ENCODE peak calls at places on chromosomes 2 and 18, in seven cellular contexts. H is Calu3; I is lung; W is CD4-positive, alpha-beta T cell; V is HFF-Myc; P is stomach; Z is HL-60. X is an unnamed sample.

GRCh38 chr2:67479256-67479655 is 82.1 kb downstream of the ETAA1 start:
- DNase-seq in H (no peak), I (no peak), P (no peak), W (no peak), Z (no peak), V (no peak), X (no peak)

GRCh38 chr2:68466361-68466777 is 725 bp downstream of the FBXO48 start:
- DNase-seq in P (no peak), I (no peak), H (peak), V (no peak), W (peak), Z (peak), X (no peak)

GRCh38 chr2:140085674-140086073 is 1305.5 kb upstream of the NXPH2 start:
- DNase-seq in Z (no peak), H (no peak), V (no peak), I (no peak), W (no peak), P (no peak), X (no peak)

GRCh38 chr2:140600116-140600515 is 1530.7 kb downstream of the LRP1B start:
- DNase-seq in I (no peak), Z (no peak), V (no peak), P (no peak), W (no peak), H (no peak), X (no peak)

GRCh38 chr2:133633851-133634250 is 65.6 kb upstream of the NCKAP5 start:
- DNase-seq in I (no peak), H (no peak), Z (no peak), P (no peak), V (no peak), W (no peak), X (no peak)

GRCh38 chr2:241063587-241063986 is 38.5 kb downstream of the MTERF4 start:
- DNase-seq in W (no peak), V (no peak), Z (no peak), H (peak), P (no peak), I (peak), X (peak)

GRCh38 chr18:44153976-44154375 is 526.7 kb upstream of the SETBP1 start:
- DNase-seq in H (peak), W (no peak), V (no peak), Z (no peak), P (no peak), I (no peak), X (no peak)

GRCh38 chr18:57446322-57446721 is 11.1 kb downstream of the ONECUT2 start:
- DNase-seq in Z (no peak), V (no peak), W (no peak), H (peak), P (no peak), I (no peak), X (peak)

GRCh38 chr2:102238039-102238756 is 51.4 kb downstream of the IL1RL2 start:
- DNase-seq in H (peak), W (no peak), V (peak), Z (no peak), P (no peak), I (no peak), X (no peak)

GRCh38 chr2:118459425-118459824 is 371.2 kb downstream of the INSIG2 start:
- DNase-seq in P (no peak), W (no peak), I (no peak), H (no peak), V (no peak), Z (no peak), X (no peak)
- TF ChIP-seq CTCF in P (no peak), W (no peak), I (no peak), H (no peak), V (no peak), Z (no peak), X (no peak)

GRCh38 chr2:96926791-96927190 is 56.9 kb upstream of the SEMA4C start:
- DNase-seq in Z (no peak), H (no peak), W (no peak), I (no peak), V (no peak), P (no peak), X (no peak)

GRCh38 chr2:96926236-96926635 is 56.4 kb upstream of the SEMA4C start:
- DNase-seq in V (no peak), Z (no peak), W (no peak), H (no peak), P (no peak), I (no peak), X (no peak)

GRCh38 chr2:96929245-96929925 is 57.0 kb downstream of the FAM178B start:
- DNase-seq in W (no peak), V (no peak), P (no peak), Z (no peak), I (no peak), H (no peak), X (no peak)

GRCh38 chr2:96928277-96928781 is 58.1 kb downstream of the FAM178B start:
- DNase-seq in W (no peak), V (no peak), H (no peak), I (no peak), Z (no peak), P (no peak), X (no peak)

DNA sequence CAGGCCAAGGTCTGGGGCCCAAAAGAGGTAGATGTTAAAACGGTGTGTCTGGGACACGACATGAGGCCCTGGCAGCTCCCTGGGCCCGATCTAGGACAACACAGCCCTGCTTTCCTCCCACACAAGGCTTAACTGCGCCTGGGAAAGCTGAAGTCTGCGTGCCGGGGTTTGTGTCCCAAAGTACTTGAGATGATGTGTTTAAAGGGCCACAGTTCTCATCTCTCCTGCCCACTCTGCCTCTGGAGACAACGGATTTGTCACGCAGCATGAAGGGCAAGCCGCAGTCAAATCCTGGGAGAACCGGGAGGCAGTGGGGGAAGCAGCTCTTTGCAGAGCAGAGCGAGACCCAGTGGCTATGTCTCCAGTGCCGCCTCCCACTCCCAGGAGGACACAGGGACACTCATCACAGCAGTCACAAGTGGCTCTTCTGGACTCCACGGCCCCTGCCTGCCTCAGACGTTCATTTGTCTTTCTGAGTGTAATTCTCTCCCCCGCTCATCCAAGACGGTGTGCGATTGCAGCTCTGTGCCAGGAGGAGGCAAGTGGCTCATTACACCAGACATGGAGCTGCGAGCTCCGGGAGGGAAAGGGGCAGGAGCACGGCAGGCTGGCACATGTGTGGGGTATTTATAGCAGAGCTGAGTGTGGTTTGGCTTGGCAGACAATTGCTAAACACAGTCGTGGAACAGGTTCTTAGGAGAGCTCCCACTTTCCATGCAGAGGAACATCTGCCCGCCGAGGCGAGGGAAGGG is 57.7 kb upstream of the SEMA4C start:
- DNase-seq in I (peak), Z (no peak), W (no peak), H (no peak), P (peak), V (no peak), X (no peak)
- TF ChIP-seq CTCF in I (no peak), Z (no peak), W (no peak), H (no peak), P (no peak), V (no peak), X (no peak)

GRCh38 chr2:142983174-142983573 is 105.7 kb downstream of the KYNU start:
- DNase-seq in H (no peak), Z (no peak), W (no peak), I (no peak), V (no peak), P (no peak), X (no peak)

GRCh38 chr2:142980246-142981068 is 103.0 kb downstream of the KYNU start:
- DNase-seq in P (no peak), V (no peak), Z (no peak), W (no peak), I (no peak), H (peak), X (no peak)

GRCh38 chr2:142975239-142975638 is 97.8 kb downstream of the KYNU start:
- DNase-seq in P (no peak), Z (no peak), V (no peak), H (no peak), I (no peak), W (no peak), X (no peak)

GRCh38 chr2:142984657-142985056 is 107.2 kb downstream of the KYNU start:
- DNase-seq in Z (no peak), W (no peak), H (no peak), P (no peak), V (no peak), I (no peak), X (no peak)

DNA sequence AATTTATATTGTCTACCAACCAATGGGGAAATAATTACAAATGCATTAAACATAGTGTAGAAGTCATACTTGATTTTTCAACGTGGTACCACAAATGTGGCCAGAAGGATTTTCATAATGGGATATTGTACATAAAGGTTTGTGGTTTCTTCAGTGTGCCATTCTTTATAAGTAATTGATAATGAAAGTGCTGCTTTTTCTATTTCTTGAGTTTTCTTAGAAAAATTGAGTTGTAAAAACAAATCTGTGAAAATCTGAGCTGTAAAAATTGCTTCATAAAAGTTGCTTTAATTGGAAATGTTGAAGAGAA is 103.6 kb downstream of the KYNU start:
- DNase-seq in V (no peak), P (no peak), W (no peak), H (no peak), I (no peak), Z (no peak), X (no peak)
- TF ChIP-seq CTCF in V (no peak), P (no peak), W (no peak), H (no peak), I (no peak), Z (no peak), X (peak)

DNA sequence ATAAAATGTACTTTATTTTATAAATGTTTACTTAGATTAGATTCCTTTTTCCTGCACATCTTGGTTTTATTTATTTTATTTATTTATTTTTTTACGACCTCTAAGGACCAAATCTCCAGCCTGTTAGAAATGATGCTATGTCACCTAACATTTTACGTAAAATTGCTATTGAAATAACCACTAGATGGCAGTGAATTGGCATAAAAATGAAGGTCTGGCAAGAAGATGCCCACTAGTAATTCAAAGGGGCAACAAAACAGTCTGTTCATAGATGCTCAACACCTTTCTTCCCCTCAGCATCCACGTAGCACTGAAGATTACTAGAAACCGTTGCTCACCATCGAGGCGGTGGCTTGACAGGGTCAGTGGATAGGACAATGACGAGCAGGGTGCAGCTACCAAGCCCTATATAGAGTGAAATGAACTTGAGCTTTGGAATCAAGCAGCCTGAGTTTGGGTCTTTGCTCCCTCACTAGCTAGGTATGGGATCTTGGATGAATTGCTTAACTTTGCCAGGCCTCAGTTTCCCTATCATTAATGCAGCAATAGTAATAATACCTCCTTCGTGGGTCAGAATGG is 128.7 kb upstream of the L3MBTL4 start:
- DNase-seq in W (no peak), V (no peak), P (no peak), Z (no peak), H (no peak), I (no peak), X (no peak)
- TF ChIP-seq CTCF in W (no peak), V (peak), P (peak), Z (peak), H (peak), I (no peak), X (peak)

DNA sequence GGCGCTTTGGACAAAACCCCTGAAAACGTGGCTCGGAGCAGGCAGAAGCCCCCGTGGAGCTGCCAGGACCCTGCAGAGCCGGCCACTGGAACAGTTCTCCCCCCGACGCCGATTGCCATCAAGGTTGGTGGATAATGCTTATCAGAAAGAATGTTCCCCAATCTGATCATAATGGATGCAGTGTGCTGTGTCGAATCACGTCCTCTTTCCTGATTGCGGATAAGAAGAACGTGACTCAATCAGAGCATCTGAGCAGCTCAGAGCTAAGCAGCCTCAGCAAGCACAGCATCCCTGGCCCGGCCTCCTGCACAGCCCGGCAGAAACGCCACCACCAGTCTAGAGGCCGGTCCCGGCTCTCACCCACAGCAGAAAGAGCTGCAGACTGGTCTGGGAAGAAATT is 488.0 kb downstream of the EIPR1 start:
- DNase-seq in I (no peak), H (no peak), V (no peak), W (no peak), P (no peak), Z (no peak), X (no peak)
- TF ChIP-seq CTCF in I (no peak), H (no peak), V (no peak), W (no peak), P (no peak), Z (no peak), X (no peak)

GRCh38 chr2:13193900-13194299 is 477.2 kb downstream of the TRIB2 start:
- DNase-seq in Z (no peak), I (no peak), W (no peak), H (peak), P (no peak), V (no peak), X (peak)
- TF ChIP-seq CTCF in Z (no peak), I (no peak), W (no peak), H (peak), P (peak), V (no peak), X (peak)

X was measured in endothelial cell.